ENCODE peak calls at places on chromosomes 11 and 22, in five cellular contexts. L is AG09319, Z is endothelial cell, Y is dorsolateral prefrontal cortex, R is IMR-90. G is an unnamed sample.

GRCh38 chr22:40156001-40156516 is 21.7 kb upstream of the TNRC6B start:
- DNase-seq in L (no peak), Z (no peak), Y (no peak), R (peak; percentile 85), G (no peak)

GRCh38 chr22:40383905-40384304 is 13.5 kb downstream of the SGSM3 start:
- DNase-seq in L (peak; percentile 20), Z (no peak), Y (no peak), R (peak; percentile 75), G (no peak)

GRCh38 chr11:78290293-78291176 is 101.8 kb downstream of the USP35 start:
- DNase-seq in L (peak; percentile 24), Z (no peak), Y (no peak), R (peak; percentile 58), G (no peak)

GRCh38 chr11:111797145-111797581 is 31.0 kb upstream of the PPP2R1B start:
- DNase-seq in L (no peak), Z (no peak), Y (no peak), R (peak; percentile 53), G (no peak)

GRCh38 chr22:20542736-20543135 is 35.3 kb downstream of the MED15 start:
- DNase-seq in L (no peak), Z (no peak), Y (no peak), R (no peak), G (no peak)

GRCh38 chr11:104529916-104530315 is 366.0 kb upstream of the PDGFD start:
- DNase-seq in L (no peak), Z (no peak), Y (no peak), R (no peak), G (no peak)

GRCh38 chr11:79564288-79564925 is 123.6 kb upstream of the TENM4 start:
- DNase-seq in L (no peak), Z (no peak), Y (no peak), R (no peak), G (no peak)

GRCh38 chr11:2551131-2551530 is 106.3 kb downstream of the KCNQ1 start:
- DNase-seq in L (no peak), Z (no peak), Y (no peak), R (no peak), G (peak; percentile 49)

GRCh38 chr11:124796312-124796711 is 3.9 kb downstream of the MSANTD2 start:
- DNase-seq in L (no peak), Z (no peak), Y (no peak), R (no peak), G (no peak)

GRCh38 chr22:32806296-32806695 is 4.8 kb downstream of the TIMP3 start:
- DNase-seq in L (no peak), Z (no peak), Y (no peak), R (no peak), G (no peak)

GRCh38 chr22:48371391-48371790 is 1456.3 kb downstream of the BRD1 start:
- DNase-seq in L (no peak), Z (no peak), Y (no peak), R (no peak), G (peak; percentile 52)

GRCh38 chr11:46367916-46368267 is 13.6 kb upstream of the MDK start:
- DNase-seq in L (no peak), Z (no peak), Y (no peak), R (no peak), G (no peak)
- TF ChIP-seq CTCF in L (no peak), Z (no peak), Y (peak; percentile 4), R (no peak), G (peak; percentile 70)

DNA sequence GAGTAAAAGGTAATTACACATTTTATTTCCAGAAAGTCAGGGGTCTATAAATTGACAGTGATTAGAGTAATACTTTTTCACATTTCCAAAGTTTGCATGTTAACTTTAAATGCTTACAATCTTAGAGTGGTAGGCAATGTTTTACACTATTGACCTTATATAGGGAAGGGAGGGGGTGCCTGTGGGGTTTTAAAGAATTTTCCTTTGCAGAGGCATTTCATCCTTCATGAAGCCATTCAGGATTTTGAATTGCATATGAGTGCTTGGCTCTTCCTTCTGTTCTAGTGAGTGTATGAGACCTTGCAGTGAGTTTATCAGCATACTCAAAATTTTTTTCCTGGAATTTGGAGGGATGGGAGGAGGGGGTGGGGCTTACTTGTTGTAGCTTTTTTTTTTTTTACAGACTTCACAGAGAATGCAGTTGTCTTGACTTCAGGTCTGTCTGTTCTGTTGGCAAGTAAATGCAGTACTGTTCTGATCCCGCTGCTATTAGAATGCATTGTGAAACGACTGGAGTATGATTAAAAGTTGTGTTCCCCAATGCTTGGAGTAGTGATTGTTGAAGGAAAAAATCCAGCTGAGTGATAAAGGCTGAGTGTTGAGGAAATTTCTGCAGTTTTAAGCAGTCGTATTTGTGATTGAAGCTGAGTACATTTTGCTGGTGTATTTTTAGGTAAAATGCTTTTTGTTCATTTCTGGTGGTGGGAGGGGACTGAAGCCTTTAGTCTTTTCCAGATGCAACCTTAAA is 5.3 kb downstream of the MALAT1 start:
- DNase-seq in L (no peak), Z (no peak), Y (no peak), R (peak; percentile 59), G (no peak)
- TF ChIP-seq CTCF in L (no peak), Z (no peak), Y (no peak), R (no peak), G (no peak)

GRCh38 chr11:102807921-102808320 is 10.0 kb upstream of the MMP1 start:
- DNase-seq in L (no peak), Z (peak; percentile 60), Y (no peak), R (peak; percentile 19), G (no peak)
- TF ChIP-seq CTCF in L (no peak), Z (peak; percentile 48), Y (no peak), R (peak; percentile 33), G (peak; percentile 68)

DNA sequence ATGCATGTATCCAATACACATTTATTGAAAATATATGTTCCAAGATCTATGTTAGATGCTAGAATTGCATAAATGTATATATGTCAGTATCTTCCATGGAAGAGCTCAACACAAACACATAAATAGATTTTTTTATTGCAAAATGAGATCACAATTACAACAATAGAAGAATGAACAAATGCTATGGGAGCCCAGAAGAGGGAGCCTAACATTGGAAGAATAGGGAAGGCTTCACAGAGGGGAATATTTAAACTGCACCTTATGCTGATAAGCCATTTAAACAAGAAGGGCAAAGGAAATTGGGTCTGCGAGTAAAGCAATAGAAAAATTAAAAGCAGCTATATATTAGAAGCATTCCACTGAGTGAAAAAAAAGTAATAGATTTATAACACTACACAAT is 96.1 kb upstream of the LRRC55 start:
- DNase-seq in L (no peak), Z (no peak), Y (no peak), R (no peak), G (no peak)
- TF ChIP-seq CTCF in L (peak; percentile 18), Z (no peak), Y (no peak), R (peak; percentile 18), G (peak; percentile 47)

GRCh38 chr11:20448838-20449237 is 61.3 kb downstream of the PRMT3 start:
- DNase-seq in L (no peak), Z (no peak), Y (no peak), R (no peak), G (no peak)
- TF ChIP-seq CTCF in L (no peak), Z (no peak), Y (no peak), R (no peak), G (no peak)

GRCh38 chr11:65060913-65061408 is 2.6 kb upstream of the NAALADL1 start:
- DNase-seq in L (no peak), Z (peak; percentile 41), Y (no peak), R (no peak), G (no peak)
- TF ChIP-seq CTCF in L (peak; percentile 33), Z (peak; percentile 11), Y (no peak), R (no peak), G (peak; percentile 43)

DNA sequence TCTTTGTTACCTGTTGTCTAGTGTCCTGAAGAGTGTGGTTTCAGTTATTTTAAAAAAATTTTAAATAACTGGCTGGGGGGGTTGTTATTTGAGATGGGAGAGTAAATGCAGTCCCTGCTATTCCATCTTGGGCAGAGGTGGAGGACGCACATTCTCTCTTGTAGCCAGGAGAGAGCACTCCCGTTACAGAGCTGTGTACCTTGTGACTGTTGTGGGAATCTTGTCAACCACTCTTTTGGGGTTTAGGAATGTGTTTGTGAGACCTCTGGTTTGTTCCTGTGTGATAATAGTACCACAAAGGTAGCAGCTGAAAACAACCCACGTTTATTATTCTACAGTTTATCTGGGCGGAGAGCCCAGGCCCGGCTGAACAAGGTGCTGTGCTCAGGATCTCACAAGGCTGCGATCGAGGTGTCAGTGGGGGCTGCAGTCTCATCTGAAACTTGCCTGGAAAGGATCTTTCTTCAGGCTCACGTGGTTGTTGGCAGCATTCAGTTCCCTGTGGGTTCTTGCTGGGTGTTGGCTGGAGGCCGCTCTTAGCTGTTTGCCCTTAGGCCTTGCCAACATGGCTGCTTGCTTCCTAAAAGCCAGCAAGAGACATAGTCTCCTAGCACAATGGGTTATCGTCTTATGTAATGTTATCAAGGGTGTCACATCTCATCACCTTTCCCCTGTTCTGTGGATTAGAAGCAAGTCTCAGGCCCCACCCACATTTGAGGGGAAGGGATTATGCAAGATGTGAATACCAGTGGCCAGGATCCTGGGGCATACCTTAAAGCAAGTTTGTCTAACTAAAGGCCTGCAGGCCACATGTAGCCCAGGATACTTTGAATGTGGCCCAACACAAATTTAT is 20.6 kb downstream of the IGHMBP2 start:
- DNase-seq in L (no peak), Z (no peak), Y (no peak), R (no peak), G (peak; percentile 33)
- TF ChIP-seq CTCF in L (no peak), Z (no peak), Y (no peak), R (no peak), G (no peak)

DNA sequence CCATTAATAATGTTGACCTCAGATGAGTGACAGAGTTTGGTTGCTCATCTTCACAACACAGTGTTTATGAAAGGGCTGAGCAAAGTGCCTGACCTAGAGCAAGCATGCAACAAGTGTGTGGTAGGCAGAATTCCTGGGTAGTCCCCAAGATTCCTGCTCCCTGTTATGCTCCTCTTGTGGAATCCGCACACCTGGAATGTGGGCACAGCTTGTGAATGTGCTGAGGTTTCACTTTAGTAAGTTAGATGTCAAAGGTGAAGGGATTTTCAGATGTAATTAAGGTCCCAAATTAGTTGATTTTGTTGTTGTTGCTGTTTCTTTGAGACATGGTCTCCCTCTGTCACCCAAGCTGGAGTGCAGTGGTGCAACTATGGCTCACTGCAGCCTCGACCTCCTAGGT is 20.7 kb upstream of the SPON1 start:
- DNase-seq in L (no peak), Z (no peak), Y (no peak), R (no peak), G (no peak)
- TF ChIP-seq CTCF in L (no peak), Z (no peak), Y (no peak), R (no peak), G (no peak)

GRCh38 chr11:123302751-123303195 is 107.7 kb upstream of the CLMP start:
- DNase-seq in L (no peak), Z (no peak), Y (no peak), R (peak; percentile 72), G (no peak)
- TF ChIP-seq CTCF in L (peak; percentile 31), Z (no peak), Y (no peak), R (peak; percentile 46), G (peak; percentile 63)

DNA sequence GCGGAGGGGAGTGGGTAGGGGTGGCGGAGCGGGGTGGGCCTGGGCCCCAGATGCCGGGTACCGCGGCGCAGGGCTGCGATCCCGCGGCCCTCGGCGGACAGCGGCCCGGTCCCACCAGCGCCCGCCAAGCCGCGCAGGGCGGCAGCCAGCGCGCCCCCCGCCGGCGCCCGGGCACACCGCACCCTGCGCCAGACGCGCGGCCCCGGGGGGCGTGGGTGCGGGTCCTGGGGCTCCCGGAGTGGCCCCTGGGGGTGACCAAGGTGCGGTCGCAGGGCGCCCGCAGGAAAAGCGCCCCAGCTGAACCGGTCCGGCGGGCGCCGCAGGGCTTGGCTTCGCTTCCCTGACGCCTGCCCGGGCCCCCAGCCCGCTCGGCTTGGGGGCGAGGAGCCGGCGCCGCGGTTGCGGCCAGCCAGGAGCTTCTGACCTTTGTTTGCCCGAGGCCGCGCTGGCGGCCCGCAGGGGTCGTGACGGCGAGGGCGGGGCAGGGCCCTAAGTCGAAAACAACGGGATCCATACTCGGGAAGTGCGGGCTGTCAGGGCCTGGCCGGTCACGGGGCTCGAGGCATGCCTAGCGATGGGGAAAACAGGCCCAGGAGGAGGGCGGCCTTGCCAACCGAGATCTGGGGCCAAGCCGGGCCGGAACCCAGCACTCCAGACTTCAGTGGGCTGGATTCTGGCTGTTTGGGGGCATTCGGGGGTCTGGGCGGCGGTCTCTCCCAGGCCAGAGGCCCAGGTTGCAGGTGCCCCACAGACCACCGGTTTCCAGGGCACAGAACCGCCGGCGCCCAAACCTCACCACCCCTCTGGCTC is 581 bp upstream of the AP5B1 start:
- DNase-seq in L (no peak), Z (peak; percentile 50), Y (no peak), R (no peak), G (peak; percentile 79)
- TF ChIP-seq CTCF in L (no peak), Z (peak; percentile 44), Y (no peak), R (peak; percentile 35), G (peak; percentile 58)

G was measured in chondrocyte.